ENCODE peak calls at places on chromosomes 13 and 19, in six cellular contexts. F, N, Z, C, K and R are unnamed samples.

GRCh38 chr13:33639640-33640080 is 178.3 kb upstream of the RFC3 start:
- DNase-seq in F (no peak), N (no peak), Z (no peak), C (no peak), K (peak), R (peak)

GRCh38 chr13:57857945-57858344 is 226.4 kb downstream of the PCDH17 start:
- DNase-seq in F (no peak), N (no peak), Z (no peak), C (no peak), K (no peak), R (no peak)

GRCh38 chr13:93268327-93269028 is 41.9 kb downstream of the GPC6 start:
- DNase-seq in F (no peak), N (no peak), Z (no peak), C (no peak), K (no peak), R (no peak)

GRCh38 chr19:6521718-6522646 is 8.8 kb upstream of the TNFSF9 start:
- DNase-seq in F (no peak), N (no peak), Z (no peak), C (peak), K (peak), R (no peak)

GRCh38 chr19:10899171-10899653 is 27.9 kb downstream of the CARM1 start:
- DNase-seq in F (peak), N (no peak), Z (no peak), C (no peak), K (no peak), R (no peak)

GRCh38 chr13:73578251-73578875 is 519.6 kb downstream of the KLF5 start:
- DNase-seq in F (no peak), N (no peak), Z (peak), C (no peak), K (no peak), R (no peak)

GRCh38 chr13:18235172-18235571 is 946.5 kb downstream of the TUBA3C start:
- DNase-seq in F (no peak), N (no peak), Z (no peak), C (no peak), K (no peak), R (no peak)

GRCh38 chr19:47778089-47778953 is at the start of gene SELENOW:
- DNase-seq in F (peak), N (peak), Z (peak), C (peak), K (peak), R (peak)

GRCh38 chr13:95233026-95233635 is 68.1 kb downstream of the ABCC4 start:
- DNase-seq in F (peak), N (no peak), Z (no peak), C (no peak), K (no peak), R (no peak)

GRCh38 chr13:39273953-39274352 is 235.7 kb downstream of the NHLRC3 start:
- DNase-seq in F (no peak), N (peak), Z (no peak), C (peak), K (no peak), R (no peak)

GRCh38 chr13:75798353-75799245 is 162.5 kb downstream of the LMO7 start:
- DNase-seq in F (no peak), N (peak), Z (peak), C (no peak), K (no peak), R (no peak)

GRCh38 chr19:3607398-3608078 is 863 bp upstream of the TBXA2R start:
- DNase-seq in F (peak), N (no peak), Z (no peak), C (peak), K (no peak), R (no peak)

GRCh38 chr19:16263115-16263839 is 61.3 kb upstream of the KLF2 start:
- DNase-seq in F (no peak), N (no peak), Z (no peak), C (no peak), K (no peak), R (no peak)

GRCh38 chr19:3366104-3366760 is at the start of gene NFIC:
- DNase-seq in F (peak), N (peak), Z (peak), C (peak), K (no peak), R (no peak)

GRCh38 chr13:86689901-86690300 is 890.7 kb upstream of the SLITRK6 start:
- DNase-seq in F (no peak), N (no peak), Z (no peak), C (no peak), K (no peak), R (no peak)

GRCh38 chr13:63901630-63902029 is 2486.0 kb upstream of the PCDH20 start:
- DNase-seq in F (no peak), N (peak), Z (no peak), C (peak), K (no peak), R (peak)

GRCh38 chr19:40165362-40165937 is 25.8 kb upstream of the MAP3K10 start:
- DNase-seq in F (peak), N (peak), Z (no peak), C (peak), K (no peak), R (peak)

GRCh38 chr19:49427855-49428546 is 2.8 kb downstream of the GFY start:
- DNase-seq in F (peak), N (no peak), Z (no peak), C (peak), K (no peak), R (no peak)

DNA sequence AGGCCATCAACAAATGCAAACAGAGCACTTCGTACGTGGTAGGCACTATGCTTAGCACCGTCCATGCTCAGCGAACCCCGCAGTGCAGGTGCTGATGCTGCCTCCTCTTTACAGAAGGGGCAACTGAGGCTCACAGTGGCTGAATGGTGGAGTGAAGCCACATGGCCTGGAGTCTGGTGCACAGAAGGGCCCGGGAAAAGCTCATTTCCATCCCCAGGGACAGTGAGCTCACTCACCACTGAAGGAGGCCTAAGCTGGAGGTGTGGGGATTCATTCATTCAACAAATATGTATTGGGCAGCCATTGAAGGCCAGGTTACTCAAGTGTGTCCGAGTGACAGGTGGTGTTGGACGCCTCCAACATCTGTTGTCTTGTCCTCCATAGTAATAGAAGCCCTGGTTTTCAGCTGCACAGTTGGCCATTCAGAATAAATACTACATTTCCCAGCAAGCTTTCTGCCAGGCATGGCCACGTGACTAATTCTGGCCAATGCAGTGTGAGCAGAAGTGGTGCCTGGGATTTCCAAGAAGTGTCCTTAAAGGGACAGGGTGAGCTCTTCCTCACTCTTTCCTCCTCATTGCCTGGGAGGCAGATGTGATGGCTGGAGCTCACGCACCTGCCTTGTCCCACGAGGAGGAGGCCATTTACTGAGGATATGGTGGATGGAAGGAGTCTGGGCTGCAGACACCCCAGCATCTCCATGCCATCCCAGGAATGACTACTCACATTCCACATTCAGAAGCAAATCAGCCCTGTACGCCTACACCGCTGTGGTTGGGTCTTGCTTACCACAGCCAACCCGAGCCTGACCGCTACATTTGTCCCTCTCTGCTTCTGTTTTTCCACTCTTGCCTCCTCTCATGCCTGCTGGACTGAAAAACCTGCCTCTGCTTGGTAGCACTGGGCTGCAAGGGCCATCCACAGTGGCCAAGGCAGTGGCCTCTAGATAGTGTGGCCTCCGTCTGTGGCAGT is 2.3 kb upstream of the ZNRF4 start:
- DNase-seq in F (peak), N (peak), Z (peak), C (peak), K (no peak), R (peak)
- TF ChIP-seq SMC3 in F (no peak), N (no peak), Z (no peak), C (no peak), K (no peak), R (no peak)

GRCh38 chr13:106633321-106633720 is 65.4 kb upstream of the ARGLU1 start:
- DNase-seq in F (no peak), N (no peak), Z (no peak), C (no peak), K (no peak), R (no peak)

GRCh38 chr13:106636492-106636891 is 68.6 kb upstream of the ARGLU1 start:
- DNase-seq in F (no peak), N (no peak), Z (no peak), C (no peak), K (no peak), R (no peak)

GRCh38 chr13:106635616-106636015 is 67.7 kb upstream of the ARGLU1 start:
- DNase-seq in F (no peak), N (no peak), Z (no peak), C (no peak), K (no peak), R (no peak)

GRCh38 chr13:106640515-106640914 is 72.6 kb upstream of the ARGLU1 start:
- DNase-seq in F (no peak), N (no peak), Z (no peak), C (no peak), K (no peak), R (no peak)

GRCh38 chr13:106637519-106637918 is 69.6 kb upstream of the ARGLU1 start:
- DNase-seq in F (no peak), N (no peak), Z (no peak), C (no peak), K (no peak), R (no peak)
- TF ChIP-seq SMC3 in F (no peak), N (no peak), Z (no peak), C (no peak), K (no peak), R (no peak)

GRCh38 chr19:44367024-44367423 is 10.5 kb upstream of the ZNF112 start:
- DNase-seq in F (no peak), N (peak), Z (no peak), C (peak), K (no peak), R (no peak)

GRCh38 chr19:44374789-44375188 is 18.3 kb upstream of the ZNF112 start:
- DNase-seq in F (no peak), N (no peak), Z (no peak), C (no peak), K (no peak), R (no peak)

DNA sequence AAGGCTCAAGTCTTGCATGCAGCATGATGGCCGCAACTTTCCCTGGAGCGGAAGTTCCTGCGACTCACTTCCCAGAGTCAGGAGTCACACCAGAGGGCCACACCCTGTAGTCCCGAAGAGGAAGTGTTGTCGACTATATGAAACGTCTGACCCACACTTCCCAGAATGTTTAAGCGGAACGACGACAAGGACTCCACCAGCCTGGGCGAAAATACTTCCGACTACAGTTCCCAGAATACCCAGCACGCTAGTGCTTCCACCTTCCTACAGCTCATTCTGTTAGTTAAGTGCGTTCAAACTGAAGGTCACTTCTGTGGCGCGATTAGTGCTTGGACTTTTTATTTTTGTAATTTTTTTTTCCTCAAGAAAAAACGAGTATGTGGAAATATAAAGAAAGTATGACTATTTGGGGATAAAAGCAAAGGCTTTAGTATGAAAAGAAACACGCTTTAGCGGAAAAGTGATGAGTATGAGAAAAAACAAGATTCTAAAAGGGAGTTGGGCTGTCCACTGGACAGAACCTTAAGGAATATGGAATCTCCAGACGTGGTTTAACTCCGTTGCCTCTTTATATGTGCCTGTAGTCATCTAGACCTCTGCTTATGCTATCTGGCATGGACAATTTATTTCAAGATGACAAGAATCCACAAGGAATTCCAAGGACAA is 15.5 kb upstream of the ZNF112 start:
- DNase-seq in F (no peak), N (no peak), Z (no peak), C (peak), K (no peak), R (no peak)
- TF ChIP-seq SMC3 in F (no peak), N (no peak), Z (no peak), C (no peak), K (no peak), R (no peak)

DNA sequence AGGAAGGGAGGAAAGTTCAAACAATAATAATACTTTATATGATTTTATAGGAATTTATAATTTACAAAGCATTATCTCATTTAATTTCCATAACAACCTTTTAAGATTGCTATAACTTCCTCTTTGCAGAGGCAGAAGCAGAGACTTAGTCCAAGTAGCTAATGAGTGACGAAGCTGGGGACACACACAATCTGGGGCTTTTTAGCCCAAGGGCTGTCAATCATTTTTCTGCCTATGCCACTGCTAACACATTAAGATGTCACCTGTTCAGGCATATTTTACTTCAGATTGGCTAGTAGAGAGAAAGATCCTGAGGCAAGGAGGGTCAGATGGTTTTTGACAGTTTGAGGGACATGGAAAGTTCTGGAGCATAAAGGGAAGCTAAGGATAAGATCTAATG is 12.6 kb downstream of the SCEL start:
- DNase-seq in F (no peak), N (no peak), Z (no peak), C (no peak), K (no peak), R (no peak)
- TF ChIP-seq SMC3 in F (no peak), N (no peak), Z (no peak), C (no peak), K (no peak), R (no peak)